ENCODE peak calls at places on chromosomes 13 and 19, in eight cellular contexts. L is left cardiac atrium; W is HT1080; F is ureter; N is activated T-cell treated with anti-CD3 and anti-CD28 coated beads, Interleukin-2, amount 50 U/mL, for 72 hours; K is activated gamma-delta T cell treated with Interleukin-2 at 50 U/mL for 16 hours; V is iris pigment epithelial cell; M is midbrain. Z is an unnamed sample.
A peak's percentile ranks its signal among the peaks of the same experiment; 100 is the strongest.

GRCh38 chr19:33796164-33797100 is at the start of gene KCTD15:
- DNase-seq in L (peak; percentile 63), W (no peak), F (no peak), N (peak; percentile 48), K (no peak), V (peak; percentile 59), M (no peak), Z (peak; percentile 67)

GRCh38 chr19:16441661-16442071 is 30.1 kb downstream of the EPS15L1 start:
- DNase-seq in L (no peak), W (no peak), F (no peak), N (peak; percentile 49), K (no peak), V (peak; percentile 31), M (no peak), Z (no peak)

GRCh38 chr19:8206147-8207087 is 2.8 kb upstream of the CERS4 start:
- DNase-seq in L (no peak), W (no peak), F (no peak), N (no peak), K (no peak), V (no peak), M (no peak), Z (no peak)

GRCh38 chr13:35859981-35860380 is 271.2 kb downstream of the DCLK1 start:
- DNase-seq in L (no peak), W (no peak), F (no peak), N (no peak), K (no peak), V (no peak), M (no peak), Z (no peak)

GRCh38 chr19:29583196-29584006 is 22.7 kb upstream of the POP4 start:
- DNase-seq in L (no peak), W (peak; percentile 63), F (no peak), N (peak; percentile 36), K (no peak), V (peak; percentile 30), M (no peak), Z (no peak)

GRCh38 chr19:16332991-16333624 is 8.5 kb downstream of the KLF2 start:
- DNase-seq in L (no peak), W (no peak), F (no peak), N (no peak), K (no peak), V (no peak), M (no peak), Z (no peak)

GRCh38 chr19:19460258-19460731 is 54.8 kb downstream of the GATAD2A start:
- DNase-seq in L (no peak), W (peak; percentile 42), F (no peak), N (peak; percentile 41), K (peak; percentile 26), V (no peak), M (no peak), Z (peak; percentile 46)

GRCh38 chr19:343451-343931 is 1.1 kb downstream of the MIER2 start:
- DNase-seq in L (no peak), W (no peak), F (no peak), N (no peak), K (no peak), V (peak; percentile 19), M (no peak), Z (no peak)

GRCh38 chr19:46067691-46068090 is 26.9 kb upstream of the IGFL4 start:
- DNase-seq in L (no peak), W (no peak), F (no peak), N (no peak), K (no peak), V (no peak), M (no peak), Z (no peak)

GRCh38 chr13:27592865-27593264 is 27.5 kb downstream of the LNX2 start:
- DNase-seq in L (no peak), W (no peak), F (no peak), N (no peak), K (no peak), V (no peak), M (no peak), Z (no peak)

GRCh38 chr13:29936051-29936813 is 85.8 kb upstream of the UBL3 start:
- DNase-seq in L (no peak), W (no peak), F (no peak), N (no peak), K (peak; percentile 11), V (no peak), M (no peak), Z (peak; percentile 51)

GRCh38 chr13:35763060-35763804 is 286.7 kb upstream of the MAB21L1 start:
- DNase-seq in L (no peak), W (no peak), F (no peak), N (no peak), K (no peak), V (no peak), M (no peak), Z (no peak)

GRCh38 chr13:27953671-27954405 is 15.3 kb downstream of the CDX2 start:
- DNase-seq in L (peak; percentile 74), W (peak; percentile 31), F (peak; percentile 70), N (peak; percentile 84), K (peak; percentile 40), V (peak; percentile 63), M (peak; percentile 44), Z (peak; percentile 86)

GRCh38 chr13:20969182-20969581 is 66.6 kb upstream of the XPO4 start:
- DNase-seq in L (no peak), W (peak; percentile 72), F (no peak), N (no peak), K (no peak), V (peak; percentile 57), M (no peak), Z (no peak)

Z was measured in lower lobe of right lung.